ENCODE peak calls at places on chromosome 5, in eight cellular contexts. One of them, this sample, is unnamed.

GRCh38 chr5:68424799-68425537 is 209.4 kb downstream of the PIK3R1 start:
- DNase-seq in cardiac muscle cell: peak
- DNase-seq in CD8-positive, alpha-beta T cell: no peak
- DNase-seq in lower lobe of right lung: no peak
- DNase-seq in choroid plexus epithelial cell: peak
- DNase-seq in prostate gland: no peak
- DNase-seq in A549: no peak
- DNase-seq in fibroblast of mammary gland: peak
- DNase-seq in this sample: peak

GRCh38 chr5:68962632-68963484 is 131.0 kb upstream of the SLC30A5 start:
- DNase-seq in CD8-positive, alpha-beta T cell: no peak
- DNase-seq in lower lobe of right lung: no peak
- DNase-seq in prostate gland: peak
- DNase-seq in cardiac muscle cell: peak
- DNase-seq in fibroblast of mammary gland: peak
- DNase-seq in choroid plexus epithelial cell: peak
- DNase-seq in A549: peak
- DNase-seq in this sample: peak

GRCh38 chr5:128241071-128241695 is 157.6 kb downstream of the SLC12A2 start:
- DNase-seq in choroid plexus epithelial cell: peak
- DNase-seq in lower lobe of right lung: no peak
- DNase-seq in fibroblast of mammary gland: peak
- DNase-seq in cardiac muscle cell: no peak
- DNase-seq in prostate gland: no peak
- DNase-seq in CD8-positive, alpha-beta T cell: no peak
- DNase-seq in A549: no peak
- DNase-seq in this sample: peak

GRCh38 chr5:89535421-89535820 is 652.4 kb upstream of the MEF2C start:
- DNase-seq in CD8-positive, alpha-beta T cell: no peak
- DNase-seq in cardiac muscle cell: no peak
- DNase-seq in choroid plexus epithelial cell: no peak
- DNase-seq in A549: no peak
- DNase-seq in fibroblast of mammary gland: peak
- DNase-seq in lower lobe of right lung: no peak
- DNase-seq in prostate gland: no peak
- DNase-seq in this sample: peak

GRCh38 chr5:59483971-59484472 is 409.5 kb downstream of the PDE4D start:
- DNase-seq in cardiac muscle cell: no peak
- DNase-seq in prostate gland: no peak
- DNase-seq in fibroblast of mammary gland: peak
- DNase-seq in lower lobe of right lung: no peak
- DNase-seq in choroid plexus epithelial cell: peak
- DNase-seq in A549: no peak
- DNase-seq in CD8-positive, alpha-beta T cell: no peak
- DNase-seq in this sample: no peak

GRCh38 chr5:139903450-139903804 is 107.8 kb downstream of the PSD2 start:
- DNase-seq in cardiac muscle cell: no peak
- DNase-seq in choroid plexus epithelial cell: no peak
- DNase-seq in CD8-positive, alpha-beta T cell: no peak
- DNase-seq in fibroblast of mammary gland: no peak
- DNase-seq in prostate gland: no peak
- DNase-seq in A549: no peak
- DNase-seq in lower lobe of right lung: no peak
- DNase-seq in this sample: no peak

GRCh38 chr5:137181685-137182084 is 317.4 kb downstream of the SPOCK1 start:
- DNase-seq in prostate gland: no peak
- DNase-seq in lower lobe of right lung: no peak
- DNase-seq in CD8-positive, alpha-beta T cell: no peak
- DNase-seq in cardiac muscle cell: no peak
- DNase-seq in A549: no peak
- DNase-seq in choroid plexus epithelial cell: no peak
- DNase-seq in fibroblast of mammary gland: no peak
- DNase-seq in this sample: no peak

GRCh38 chr5:91956738-91957137 is 573.6 kb upstream of the ARRDC3 start:
- DNase-seq in cardiac muscle cell: no peak
- DNase-seq in CD8-positive, alpha-beta T cell: no peak
- DNase-seq in lower lobe of right lung: no peak
- DNase-seq in fibroblast of mammary gland: no peak
- DNase-seq in choroid plexus epithelial cell: no peak
- DNase-seq in prostate gland: no peak
- DNase-seq in A549: no peak
- DNase-seq in this sample: no peak

GRCh38 chr5:115986358-115986757 is 24.1 kb downstream of the LVRN start:
- DNase-seq in CD8-positive, alpha-beta T cell: no peak
- DNase-seq in choroid plexus epithelial cell: peak
- DNase-seq in A549: no peak
- DNase-seq in lower lobe of right lung: no peak
- DNase-seq in fibroblast of mammary gland: no peak
- DNase-seq in cardiac muscle cell: peak
- DNase-seq in prostate gland: no peak
- DNase-seq in this sample: peak

GRCh38 chr5:17803976-17804375 is 169.7 kb downstream of the TAF11L14 start:
- DNase-seq in cardiac muscle cell: no peak
- DNase-seq in choroid plexus epithelial cell: peak
- DNase-seq in A549: no peak
- DNase-seq in fibroblast of mammary gland: no peak
- DNase-seq in CD8-positive, alpha-beta T cell: no peak
- DNase-seq in lower lobe of right lung: no peak
- DNase-seq in prostate gland: no peak
- DNase-seq in this sample: no peak

GRCh38 chr5:122611401-122611800 is 163.5 kb upstream of the SNX2 start:
- DNase-seq in prostate gland: no peak
- DNase-seq in A549: no peak
- DNase-seq in CD8-positive, alpha-beta T cell: no peak
- DNase-seq in fibroblast of mammary gland: no peak
- DNase-seq in cardiac muscle cell: no peak
- DNase-seq in choroid plexus epithelial cell: peak
- DNase-seq in lower lobe of right lung: no peak
- DNase-seq in this sample: no peak

GRCh38 chr5:98470747-98471146 is 302.7 kb upstream of the RGMB start:
- DNase-seq in fibroblast of mammary gland: no peak
- DNase-seq in cardiac muscle cell: no peak
- DNase-seq in prostate gland: no peak
- DNase-seq in choroid plexus epithelial cell: no peak
- DNase-seq in A549: no peak
- DNase-seq in CD8-positive, alpha-beta T cell: no peak
- DNase-seq in lower lobe of right lung: no peak
- DNase-seq in this sample: no peak

GRCh38 chr5:130323804-130324454 is 419.7 kb downstream of the CHSY3 start:
- DNase-seq in prostate gland: no peak
- DNase-seq in cardiac muscle cell: peak
- DNase-seq in fibroblast of mammary gland: peak
- DNase-seq in CD8-positive, alpha-beta T cell: no peak
- DNase-seq in choroid plexus epithelial cell: peak
- DNase-seq in lower lobe of right lung: no peak
- DNase-seq in A549: no peak
- DNase-seq in this sample: peak

GRCh38 chr5:120631611-120632010 is 167.5 kb downstream of the PRR16 start:
- DNase-seq in CD8-positive, alpha-beta T cell: no peak
- DNase-seq in A549: no peak
- DNase-seq in cardiac muscle cell: no peak
- DNase-seq in lower lobe of right lung: no peak
- DNase-seq in choroid plexus epithelial cell: no peak
- DNase-seq in prostate gland: no peak
- DNase-seq in fibroblast of mammary gland: no peak
- DNase-seq in this sample: no peak

GRCh38 chr5:133746834-133747233 is 134.5 kb upstream of the FSTL4 start:
- DNase-seq in lower lobe of right lung: no peak
- DNase-seq in fibroblast of mammary gland: no peak
- DNase-seq in prostate gland: no peak
- DNase-seq in choroid plexus epithelial cell: no peak
- DNase-seq in cardiac muscle cell: no peak
- DNase-seq in CD8-positive, alpha-beta T cell: no peak
- DNase-seq in A549: peak
- DNase-seq in this sample: no peak

GRCh38 chr5:111183064-111183463 is 41.1 kb upstream of the CAMK4 start:
- DNase-seq in choroid plexus epithelial cell: no peak
- DNase-seq in fibroblast of mammary gland: no peak
- DNase-seq in prostate gland: no peak
- DNase-seq in cardiac muscle cell: no peak
- DNase-seq in CD8-positive, alpha-beta T cell: no peak
- DNase-seq in lower lobe of right lung: no peak
- DNase-seq in A549: no peak
- DNase-seq in this sample: no peak

GRCh38 chr5:123036391-123037103 is at the start of gene PPIC:
- DNase-seq in A549: peak
- DNase-seq in choroid plexus epithelial cell: peak
- DNase-seq in fibroblast of mammary gland: peak
- DNase-seq in lower lobe of right lung: peak
- DNase-seq in prostate gland: peak
- DNase-seq in cardiac muscle cell: peak
- DNase-seq in CD8-positive, alpha-beta T cell: no peak
- DNase-seq in this sample: peak

GRCh38 chr5:154765396-154765925 is 10.3 kb downstream of the LARP1 start:
- DNase-seq in CD8-positive, alpha-beta T cell: no peak
- DNase-seq in choroid plexus epithelial cell: no peak
- DNase-seq in fibroblast of mammary gland: no peak
- DNase-seq in prostate gland: no peak
- DNase-seq in cardiac muscle cell: no peak
- DNase-seq in A549: no peak
- DNase-seq in lower lobe of right lung: no peak
- DNase-seq in this sample: no peak

GRCh38 chr5:80189201-80189600 is 66.6 kb downstream of the SERINC5 start:
- DNase-seq in choroid plexus epithelial cell: no peak
- DNase-seq in CD8-positive, alpha-beta T cell: no peak
- DNase-seq in fibroblast of mammary gland: no peak
- DNase-seq in A549: no peak
- DNase-seq in cardiac muscle cell: no peak
- DNase-seq in prostate gland: no peak
- DNase-seq in lower lobe of right lung: no peak
- DNase-seq in this sample: no peak

GRCh38 chr5:170296036-170296934 is 1.3 kb downstream of the LCP2 start:
- DNase-seq in lower lobe of right lung: no peak
- DNase-seq in A549: no peak
- DNase-seq in CD8-positive, alpha-beta T cell: no peak
- DNase-seq in fibroblast of mammary gland: no peak
- DNase-seq in cardiac muscle cell: no peak
- DNase-seq in prostate gland: no peak
- DNase-seq in choroid plexus epithelial cell: no peak
- DNase-seq in this sample: no peak
- H3K4me3 ChIP-seq in lower lobe of right lung: peak
- H3K4me3 ChIP-seq in A549: no peak
- H3K4me3 ChIP-seq in CD8-positive, alpha-beta T cell: peak
- H3K4me3 ChIP-seq in fibroblast of mammary gland: no peak
- H3K4me3 ChIP-seq in cardiac muscle cell: no peak
- H3K4me3 ChIP-seq in prostate gland: peak
- H3K4me3 ChIP-seq in choroid plexus epithelial cell: no peak
- H3K4me3 ChIP-seq in this sample: no peak

DNA sequence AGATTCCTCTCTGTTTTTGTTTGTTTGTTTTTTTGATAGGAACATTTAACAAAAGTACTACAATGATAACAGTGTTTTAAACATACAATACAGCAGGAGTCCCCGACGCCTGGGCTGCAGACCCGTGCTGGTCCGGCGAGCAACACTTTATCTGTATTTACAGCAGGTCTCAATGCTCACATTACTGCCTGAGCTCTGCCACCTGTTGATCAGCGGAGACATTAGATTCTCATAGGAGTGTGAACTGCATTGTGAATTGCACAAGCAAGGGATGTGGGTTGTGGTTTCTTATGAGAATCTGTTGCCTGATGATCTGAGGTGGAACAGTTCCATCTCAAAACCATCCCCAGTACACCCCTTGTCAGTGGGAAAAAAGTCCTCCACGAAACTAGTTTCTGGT is 1068.5 kb upstream of the CDH10 start:
- DNase-seq in choroid plexus epithelial cell: no peak
- DNase-seq in prostate gland: no peak
- DNase-seq in CD8-positive, alpha-beta T cell: no peak
- DNase-seq in cardiac muscle cell: no peak
- DNase-seq in fibroblast of mammary gland: no peak
- DNase-seq in A549: no peak
- DNase-seq in lower lobe of right lung: no peak
- DNase-seq in this sample: no peak
- TF ChIP-seq CTCF in choroid plexus epithelial cell: no peak
- TF ChIP-seq CTCF in prostate gland: no peak
- TF ChIP-seq CTCF in CD8-positive, alpha-beta T cell: no peak
- TF ChIP-seq CTCF in cardiac muscle cell: no peak
- TF ChIP-seq CTCF in fibroblast of mammary gland: no peak
- TF ChIP-seq CTCF in A549: no peak
- TF ChIP-seq CTCF in lower lobe of right lung: no peak
- TF ChIP-seq CTCF in this sample: no peak

DNA sequence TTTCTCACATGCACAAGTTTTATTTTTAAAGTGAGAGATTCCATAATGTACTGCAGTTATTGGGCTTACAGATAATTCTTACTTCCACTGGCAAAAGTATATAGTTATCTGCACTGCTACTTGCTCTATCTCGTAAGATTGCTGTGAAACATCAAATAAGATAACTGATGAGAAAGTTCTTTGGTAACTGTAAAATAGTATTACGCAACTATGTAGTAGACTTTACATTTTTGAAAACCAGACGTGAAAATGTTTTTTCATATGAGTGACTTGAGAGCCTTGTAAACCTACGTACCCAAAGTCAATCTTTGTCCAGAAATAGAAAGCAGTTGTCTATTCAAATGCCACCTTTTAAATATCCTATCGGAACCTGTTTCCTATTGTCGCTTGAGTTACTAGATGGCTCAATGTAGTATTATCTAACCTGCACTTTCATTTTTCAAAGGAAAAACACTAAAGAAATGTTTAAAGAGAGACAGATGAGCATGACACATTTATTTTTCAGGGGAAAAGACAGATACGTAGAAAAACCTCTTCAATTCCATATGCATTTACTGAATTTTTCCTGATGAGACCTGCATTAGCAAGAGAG is 1.6 kb downstream of the FNIP1 start:
- DNase-seq in CD8-positive, alpha-beta T cell: no peak
- DNase-seq in lower lobe of right lung: no peak
- DNase-seq in choroid plexus epithelial cell: no peak
- DNase-seq in fibroblast of mammary gland: no peak
- DNase-seq in prostate gland: no peak
- DNase-seq in A549: no peak
- DNase-seq in cardiac muscle cell: no peak
- DNase-seq in this sample: peak
- H3K4me3 ChIP-seq in CD8-positive, alpha-beta T cell: no peak
- H3K4me3 ChIP-seq in lower lobe of right lung: peak
- H3K4me3 ChIP-seq in choroid plexus epithelial cell: peak
- H3K4me3 ChIP-seq in fibroblast of mammary gland: peak
- H3K4me3 ChIP-seq in prostate gland: peak
- H3K4me3 ChIP-seq in A549: peak
- H3K4me3 ChIP-seq in cardiac muscle cell: peak
- H3K4me3 ChIP-seq in this sample: peak

DNA sequence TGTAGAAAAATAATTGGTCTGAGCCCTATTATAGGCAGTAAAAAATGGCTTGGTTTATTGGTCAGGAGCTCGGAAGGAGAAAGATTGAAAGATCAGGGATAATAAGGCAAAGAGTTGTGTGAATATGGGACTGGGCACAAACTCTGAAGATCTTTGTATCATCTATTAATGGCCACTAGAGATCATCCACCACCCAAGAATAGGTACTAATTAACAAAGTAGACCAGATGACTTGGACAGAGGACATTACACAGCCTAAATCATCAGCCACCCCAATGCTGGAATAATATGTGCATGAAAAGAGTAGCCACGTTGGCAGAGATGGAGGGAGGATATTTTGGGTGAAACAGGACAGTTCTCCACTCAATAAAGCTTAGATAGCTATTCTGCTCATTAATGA is 364.1 kb downstream of the EFNA5 start:
- DNase-seq in fibroblast of mammary gland: peak
- DNase-seq in lower lobe of right lung: no peak
- DNase-seq in cardiac muscle cell: no peak
- DNase-seq in prostate gland: no peak
- DNase-seq in CD8-positive, alpha-beta T cell: no peak
- DNase-seq in choroid plexus epithelial cell: no peak
- DNase-seq in A549: no peak
- DNase-seq in this sample: peak
- TF ChIP-seq CTCF in fibroblast of mammary gland: no peak
- TF ChIP-seq CTCF in lower lobe of right lung: no peak
- TF ChIP-seq CTCF in cardiac muscle cell: no peak
- TF ChIP-seq CTCF in prostate gland: no peak
- TF ChIP-seq CTCF in CD8-positive, alpha-beta T cell: no peak
- TF ChIP-seq CTCF in choroid plexus epithelial cell: no peak
- TF ChIP-seq CTCF in A549: no peak
- TF ChIP-seq CTCF in this sample: peak

GRCh38 chr5:41869739-41870620 is at the start of gene OXCT1:
- DNase-seq in prostate gland: peak
- DNase-seq in lower lobe of right lung: peak
- DNase-seq in choroid plexus epithelial cell: peak
- DNase-seq in A549: peak
- DNase-seq in fibroblast of mammary gland: peak
- DNase-seq in cardiac muscle cell: peak
- DNase-seq in CD8-positive, alpha-beta T cell: peak
- DNase-seq in this sample: peak
- H3K4me3 ChIP-seq in prostate gland: peak
- H3K4me3 ChIP-seq in lower lobe of right lung: peak
- H3K4me3 ChIP-seq in choroid plexus epithelial cell: peak
- H3K4me3 ChIP-seq in A549: peak
- H3K4me3 ChIP-seq in fibroblast of mammary gland: peak
- H3K4me3 ChIP-seq in cardiac muscle cell: peak
- H3K4me3 ChIP-seq in CD8-positive, alpha-beta T cell: peak
- H3K4me3 ChIP-seq in this sample: peak

This sample was measured in fibroblast of the aortic adventitia.